ENCODE peak calls at places on chromosomes 13 and 19, in six cellular contexts. U is H1, L is stomach, M is uterus, Q is heart left ventricle, Z is breast epithelium. O is an unnamed sample.
A peak's percentile ranks its signal among the peaks of the same experiment; 100 is the strongest.

GRCh38 chr19:53432088-53432661 is 391 bp downstream of the ZNF761 start:
- DNase-seq in U (no peak), L (peak; percentile 27), M (peak; percentile 34), Q (peak; percentile 21), Z (no peak), O (no peak)

GRCh38 chr19:38653028-38653571 is 5.7 kb downstream of the ACTN4 start:
- DNase-seq in U (no peak), L (peak; percentile 63), M (no peak), Q (no peak), Z (no peak), O (peak; percentile 85)

GRCh38 chr19:32146664-32147063 is 198.7 kb upstream of the ZNF507 start:
- DNase-seq in U (no peak), L (no peak), M (no peak), Q (no peak), Z (no peak), O (no peak)

GRCh38 chr19:46616631-46617322 is 8.1 kb downstream of the PTGIR start:
- DNase-seq in U (no peak), L (peak; percentile 88), M (no peak), Q (no peak), Z (no peak), O (peak; percentile 43)

GRCh38 chr13:46627462-46627861 is 74.5 kb downstream of the LRCH1 start:
- DNase-seq in U (no peak), L (no peak), M (no peak), Q (no peak), Z (no peak), O (no peak)

GRCh38 chr13:51318015-51318414 is 21.5 kb upstream of the SERPINE3 start:
- DNase-seq in U (no peak), L (no peak), M (no peak), Q (no peak), Z (no peak), O (no peak)

GRCh38 chr13:113065406-113066141 is 40.0 kb upstream of the F7 start:
- DNase-seq in U (no peak), L (no peak), M (no peak), Q (no peak), Z (no peak), O (no peak)

GRCh38 chr13:52862358-52863206 is 14.1 kb upstream of the PCDH8 start:
- DNase-seq in U (no peak), L (peak; percentile 62), M (no peak), Q (no peak), Z (no peak), O (no peak)

GRCh38 chr13:73803997-73804396 is 330.2 kb downstream of the KLF12 start:
- DNase-seq in U (no peak), L (no peak), M (no peak), Q (no peak), Z (no peak), O (no peak)

GRCh38 chr13:80305737-80306136 is 35.2 kb downstream of the SPRY2 start:
- DNase-seq in U (no peak), L (no peak), M (no peak), Q (no peak), Z (no peak), O (no peak)

GRCh38 chr19:56142087-56142787 is 1.1 kb downstream of the ZNF444 start:
- DNase-seq in U (no peak), L (peak; percentile 84), M (no peak), Q (no peak), Z (peak; percentile 67), O (no peak)
- TF ChIP-seq POLR2A in U (no peak), L (no peak), M (no peak), Q (no peak), Z (no peak), O (no peak)

GRCh38 chr19:7919681-7920519 is at the start of gene SNAPC2:
- DNase-seq in U (peak; percentile 80), L (peak; percentile 98), M (peak; percentile 98), Q (peak; percentile 97), Z (peak; percentile 96), O (peak; percentile 94)
- H3K4me1 ChIP-seq in U (peaks cover 15% of the 10 kb centered on the region), L (peaks cover 77% of the 10 kb centered on the region), M (peaks cover 19% of the 10 kb centered on the region), Q (peaks cover 47% of the 10 kb centered on the region), Z (peaks cover 14% of the 10 kb centered on the region), O (peaks cover 2% of the 10 kb centered on the region)

GRCh38 chr19:2043269-2043641 is 7.8 kb downstream of the MKNK2 start:
- DNase-seq in U (no peak), L (no peak), M (peak; percentile 23), Q (no peak), Z (no peak), O (no peak)
- TF ChIP-seq POLR2A in U (no peak), L (no peak), M (no peak), Q (no peak), Z (no peak), O (no peak)

GRCh38 chr19:5096536-5096935 is 127.6 kb downstream of the KDM4B start:
- DNase-seq in U (no peak), L (no peak), M (no peak), Q (no peak), Z (no peak), O (no peak)
- H3K4me1 ChIP-seq in U (no peaks in the 10 kb centered on the region), L (peaks cover 20% of the 10 kb centered on the region), M (peaks cover 5% of the 10 kb centered on the region), Q (peaks cover 22% of the 10 kb centered on the region), Z (peaks cover 6% of the 10 kb centered on the region), O (no peaks in the 10 kb centered on the region)

DNA sequence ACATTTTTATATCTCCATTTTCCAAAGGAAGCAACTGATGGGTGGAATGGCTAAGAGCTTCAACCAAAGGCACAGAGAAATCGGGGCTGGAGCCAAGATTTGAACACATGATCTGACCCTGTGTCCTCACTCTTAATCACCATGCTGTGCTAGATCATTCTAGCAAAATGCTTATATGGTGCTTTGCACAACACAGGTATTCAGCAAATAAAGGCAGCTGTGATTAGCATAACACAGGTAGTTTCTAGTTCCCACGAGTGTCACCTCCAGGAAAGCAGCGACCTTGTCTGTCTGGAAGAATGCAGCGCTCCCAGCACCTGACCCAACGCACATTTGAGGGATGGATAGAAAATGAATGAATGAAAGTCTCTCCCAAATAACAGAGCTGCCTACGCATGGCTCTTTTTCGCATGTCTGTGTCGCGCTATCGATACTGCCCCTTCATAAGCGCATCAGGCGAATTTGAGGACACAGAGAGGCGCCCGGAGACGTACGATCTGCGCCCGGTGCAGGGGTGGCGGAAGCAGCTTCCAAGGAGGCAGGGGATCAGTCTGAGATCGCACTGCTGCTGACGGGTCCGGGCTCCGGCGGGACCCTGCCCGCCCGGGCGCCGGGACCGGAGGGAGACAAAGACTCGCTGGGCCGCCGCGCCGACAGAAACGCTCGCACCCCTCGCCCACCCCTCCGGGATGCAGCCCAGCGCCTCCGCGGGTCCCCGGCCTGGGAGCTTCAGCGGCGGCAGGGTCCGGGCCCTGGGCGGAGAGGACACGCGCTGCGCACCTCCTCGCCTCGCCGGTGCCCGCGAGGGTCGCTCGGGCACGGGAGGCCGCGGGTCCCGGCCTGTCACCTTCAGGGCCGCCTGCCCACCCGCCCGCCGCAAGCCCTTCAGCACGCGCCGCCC is 609 bp downstream of the EPS15L1 start:
- DNase-seq in U (no peak), L (no peak), M (no peak), Q (peak; percentile 27), Z (no peak), O (no peak)
- TF ChIP-seq POLR2A in U (no peak), L (no peak), M (no peak), Q (no peak), Z (no peak), O (peak; percentile 11)

GRCh38 chr19:7658219-7658686 is 10.6 kb upstream of the RETN start:
- DNase-seq in U (no peak), L (no peak), M (no peak), Q (no peak), Z (no peak), O (peak; percentile 72)
- H3K4me1 ChIP-seq in U (no peaks in the 10 kb centered on the region), L (no peaks in the 10 kb centered on the region), M (no peaks in the 10 kb centered on the region), Q (no peaks in the 10 kb centered on the region), Z (no peaks in the 10 kb centered on the region), O (no peaks in the 10 kb centered on the region)

GRCh38 chr13:106535552-106536243 is at the start of gene EFNB2:
- DNase-seq in U (peak; percentile 76), L (peak; percentile 93), M (peak; percentile 90), Q (peak; percentile 90), Z (peak; percentile 84), O (peak; percentile 83)
- TF ChIP-seq POLR2A in U (peak; percentile 68), L (no peak), M (peak; percentile 86), Q (peak; percentile 49), Z (no peak), O (peak; percentile 91)

GRCh38 chr13:27919934-27920676 is at the start of gene PDX1:
- DNase-seq in U (no peak), L (peak; percentile 70), M (no peak), Q (no peak), Z (no peak), O (no peak)
- H3K4me1 ChIP-seq in U (peaks cover 26% of the 10 kb centered on the region), L (peaks cover 76% of the 10 kb centered on the region), M (no peaks in the 10 kb centered on the region), Q (peaks cover 33% of the 10 kb centered on the region), Z (no peaks in the 10 kb centered on the region), O (peaks cover 50% of the 10 kb centered on the region)

GRCh38 chr13:20623000-20623399 is 56.0 kb downstream of the IFT88 start:
- DNase-seq in U (no peak), L (no peak), M (no peak), Q (no peak), Z (no peak), O (no peak)
- TF ChIP-seq POLR2A in U (no peak), L (no peak), M (no peak), Q (no peak), Z (no peak), O (no peak)

DNA sequence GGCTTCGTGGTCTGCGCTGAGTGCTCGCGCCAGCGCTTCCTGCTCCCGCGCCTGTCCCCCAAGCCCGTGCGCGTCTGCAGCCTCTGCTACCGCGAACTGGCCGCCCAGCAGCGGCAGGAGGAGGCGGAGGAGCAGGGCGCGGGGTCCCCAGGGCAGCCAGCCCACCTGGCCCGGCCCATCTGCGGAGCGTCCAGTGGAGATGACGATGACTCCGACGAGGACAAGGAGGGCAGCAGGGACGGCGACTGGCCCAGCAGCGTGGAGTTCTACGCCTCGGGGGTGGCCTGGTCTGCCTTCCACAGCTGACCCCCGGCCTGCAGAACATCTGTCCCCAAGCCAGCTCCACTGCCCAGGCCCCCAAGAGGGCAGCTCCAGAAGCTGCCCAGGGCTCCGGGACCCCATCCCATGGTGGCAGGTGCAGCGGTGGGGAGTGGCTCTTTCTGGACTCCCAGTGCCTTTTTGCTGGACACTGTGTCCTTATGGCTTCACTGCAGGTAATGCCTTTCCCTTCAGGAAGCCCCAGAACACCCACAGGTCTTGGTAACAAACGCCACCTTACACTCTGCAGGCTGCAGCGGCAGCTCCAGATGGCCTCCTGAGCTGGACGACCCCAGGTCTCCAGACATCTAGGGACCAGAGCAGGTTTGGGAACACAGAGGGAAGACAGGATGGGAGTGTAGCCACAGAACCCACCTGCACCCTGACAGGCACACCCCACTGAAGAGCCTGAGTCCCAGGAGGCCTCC is 9.3 kb downstream of the PLEKHF1 start:
- DNase-seq in U (no peak), L (no peak), M (no peak), Q (no peak), Z (peak; percentile 20), O (peak; percentile 44)
- H3K4me1 ChIP-seq in U (no peaks in the 10 kb centered on the region), L (peaks cover 87% of the 10 kb centered on the region), M (peaks cover 14% of the 10 kb centered on the region), Q (peaks cover 76% of the 10 kb centered on the region), Z (peaks cover 24% of the 10 kb centered on the region), O (peaks cover 66% of the 10 kb centered on the region)

O was measured in Peyer's patch.